ENCODE peak calls at places on chromosome 15, in four cellular contexts. N is RWPE1, D is fibroblast of lung, G is lower leg skin. Z is an unnamed sample.

GRCh38 chr15:43285609-43286037 is 18.9 kb upstream of the TGM5 start:
- DNase-seq in G (peak; percentile 65), D (peak; percentile 71), N (peak; percentile 82), Z (peak; percentile 37)

GRCh38 chr15:49247556-49248102 is 77.6 kb downstream of the GALK2 start:
- DNase-seq in N (no peak), G (no peak), D (peak; percentile 74), Z (no peak)

GRCh38 chr15:51130344-51130743 is 35.6 kb upstream of the TNFAIP8L3 start:
- DNase-seq in D (no peak), N (no peak), G (no peak), Z (no peak)

GRCh38 chr15:76169792-76170425 is 110.1 kb downstream of the TMEM266 start:
- DNase-seq in G (no peak), D (no peak), N (no peak), Z (no peak)

GRCh38 chr15:62469874-62470688 is 305.0 kb upstream of the C2CD4B start:
- DNase-seq in N (no peak), G (peak; percentile 54), D (peak; percentile 81), Z (no peak)

GRCh38 chr15:99929266-99929665 is 196.0 kb upstream of the LYSMD4 start:
- DNase-seq in N (no peak), D (no peak), G (peak; percentile 14), Z (no peak)

GRCh38 chr15:37880009-37880834 is 54.2 kb upstream of the TMCO5A start:
- DNase-seq in G (no peak), D (peak; percentile 85), N (peak; percentile 56), Z (no peak)

GRCh38 chr15:31439328-31439727 is 112.7 kb downstream of the KLF13 start:
- DNase-seq in N (peak; percentile 30), G (no peak), D (no peak), Z (no peak)

DNA sequence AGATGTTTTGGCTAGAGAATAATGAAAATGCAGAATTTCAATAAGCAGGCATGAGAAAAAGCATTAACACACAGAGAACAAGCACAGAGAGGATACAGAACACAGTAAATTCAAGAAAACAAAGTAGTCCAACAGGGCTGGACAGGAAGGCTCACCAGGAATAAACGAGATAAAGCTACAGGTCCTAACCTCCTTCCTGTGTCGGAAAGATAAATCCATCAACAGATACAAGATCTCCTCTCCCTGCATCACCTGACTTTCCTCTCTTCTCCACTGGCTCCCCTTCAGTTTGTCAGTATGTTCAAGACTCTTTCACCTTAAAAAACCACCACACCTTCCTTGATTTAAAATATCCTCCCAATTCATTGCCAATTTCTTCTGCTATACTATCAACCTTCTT is 11.4 kb downstream of the CPEB1 start:
- DNase-seq in D (no peak), N (no peak), G (no peak), Z (no peak)
- TF ChIP-seq CTCF in D (no peak), N (no peak), G (no peak), Z (no peak)

DNA sequence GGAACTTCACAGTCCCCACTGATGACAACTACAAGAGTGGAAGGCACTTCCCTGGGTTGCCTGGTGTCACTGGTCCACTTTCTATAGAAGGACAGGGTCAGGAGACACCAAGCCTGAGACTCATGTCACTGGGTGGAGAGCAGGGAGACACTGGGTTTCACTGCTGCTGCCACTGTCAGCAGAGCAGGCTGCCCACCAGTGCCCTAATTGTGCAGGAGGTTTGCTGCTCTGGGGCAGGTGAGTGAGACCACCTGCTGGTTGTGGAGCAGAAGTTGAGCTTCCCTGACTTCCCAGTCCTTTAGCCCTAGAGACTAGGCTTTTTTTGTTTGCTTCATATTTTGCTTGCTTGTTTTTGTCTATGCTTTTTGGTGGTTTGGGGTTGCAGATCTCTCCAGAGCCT is 528.4 kb upstream of the RGMA start:
- DNase-seq in D (no peak), N (no peak), G (no peak), Z (no peak)
- TF ChIP-seq CTCF in D (no peak), N (no peak), G (no peak), Z (no peak)

GRCh38 chr15:23866832-23867231 is 179.7 kb upstream of the NDN start:
- DNase-seq in N (no peak), G (no peak), D (peak; percentile 17), Z (no peak)
- TF ChIP-seq CTCF in N (peak; percentile 35), G (no peak), D (no peak), Z (no peak)

DNA sequence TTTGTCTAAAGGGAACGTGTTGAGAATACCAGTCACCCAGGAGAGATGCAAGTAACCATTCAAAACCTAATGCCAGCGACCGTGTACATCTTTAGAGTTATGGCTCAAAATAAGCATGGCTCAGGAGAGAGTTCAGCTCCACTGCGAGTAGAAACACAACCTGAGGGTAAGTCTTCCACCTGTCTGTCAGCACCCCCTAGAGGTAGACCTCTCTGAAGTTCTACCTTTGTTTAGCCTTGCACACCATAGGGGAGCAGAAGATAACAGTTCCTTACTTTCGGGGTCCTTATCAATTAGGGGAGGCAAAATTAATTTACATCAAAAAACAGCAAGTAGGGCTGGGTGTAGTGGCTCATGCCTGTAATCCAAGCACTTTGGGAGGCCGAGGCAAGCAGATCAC is 124.4 kb downstream of the HCN4 start:
- DNase-seq in N (no peak), G (no peak), D (no peak), Z (no peak)
- TF ChIP-seq CTCF in N (no peak), G (no peak), D (no peak), Z (peak; percentile 37)

DNA sequence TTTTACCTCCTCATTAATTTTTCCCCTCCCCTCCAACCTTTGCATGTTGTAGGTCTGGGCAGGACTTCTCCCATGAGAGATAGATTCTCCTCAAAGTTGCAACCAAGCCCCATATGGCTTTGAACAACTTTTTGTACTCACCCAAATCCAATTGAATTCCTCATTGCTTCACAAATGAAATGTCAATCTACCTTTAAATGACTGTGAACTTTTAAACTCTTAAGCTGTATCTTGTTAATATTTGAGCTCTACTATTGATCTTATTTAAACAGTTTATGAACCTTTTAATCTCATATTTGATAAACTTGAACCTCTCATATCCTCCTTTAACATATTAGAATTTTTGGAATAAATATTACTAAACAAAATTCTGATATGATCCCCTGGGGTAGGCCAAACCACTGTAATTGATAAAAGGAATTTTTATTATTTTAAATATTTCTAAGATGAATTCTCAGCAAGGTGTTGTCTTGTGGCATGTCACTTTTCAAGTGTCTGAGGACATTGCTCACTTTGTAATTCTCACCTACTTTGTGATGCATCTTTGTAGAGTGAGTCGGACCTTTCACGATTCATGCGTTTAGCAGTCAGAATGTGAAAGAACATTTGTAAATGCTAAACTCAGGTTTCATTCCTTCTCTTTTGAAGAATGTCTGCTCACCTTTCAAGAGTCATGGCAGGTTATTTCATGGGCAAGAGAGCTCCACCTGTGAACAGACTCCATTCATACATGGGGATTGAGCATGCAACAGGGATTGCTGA is 23.4 kb upstream of the GREM1 start:
- DNase-seq in N (no peak), G (no peak), D (no peak), Z (no peak)
- TF ChIP-seq CTCF in N (no peak), G (no peak), D (no peak), Z (no peak)

GRCh38 chr15:40038654-40039543 is at the start of gene SRP14:
- DNase-seq in G (peak; percentile 95), D (peak; percentile 93), N (peak; percentile 95), Z (peak; percentile 95)
- TF ChIP-seq CTCF in G (no peak), D (no peak), N (no peak), Z (peak; percentile 59)

GRCh38 chr15:52336530-52336929 is 40.9 kb upstream of the MYO5C start:
- DNase-seq in N (no peak), D (no peak), G (no peak), Z (no peak)
- TF ChIP-seq CTCF in N (no peak), D (no peak), G (no peak), Z (no peak)

Z was measured in glutamatergic neuron.